ENCODE peak calls at places on chromosomes 4 and X, in ten cellular contexts. K, X, C, Y, H, B, F, E, O and T are unnamed samples. For H3K36me3 and H3K4me1, the result is how much of the 10 kb centered on the place peaks cover.

GRCh38 chr4:167428172-167428571 is 193.9 kb upstream of the SPOCK3 start:
- DNase-seq in H (no peak), Y (no peak), C (no peak), F (no peak), O (no peak), B (peak), X (no peak), E (peak), K (no peak), T (no peak)

GRCh38 chr4:80471701-80472100 is 136.2 kb downstream of the CFAP299 start:
- DNase-seq in Y (no peak), H (peak), O (no peak), K (no peak), F (peak), C (no peak), X (peak), B (peak), E (peak), T (peak)

GRCh38 chr4:181702864-181703263 is 540.3 kb upstream of the TENM3 start:
- DNase-seq in C (no peak), E (no peak), Y (no peak), H (no peak), K (no peak), F (no peak), X (no peak), B (no peak), O (no peak), T (no peak)

GRCh38 chr4:155667538-155668511 is 1.2 kb downstream of the GUCY1A1 start:
- DNase-seq in E (peak), B (peak), K (no peak), H (peak), X (peak), C (peak), Y (peak), O (no peak), F (peak), T (no peak)

GRCh38 chrX:14361430-14361829 is 167.9 kb upstream of the GLRA2 start:
- DNase-seq in C (no peak), K (no peak), B (no peak), X (no peak), O (no peak), Y (no peak), H (no peak), E (no peak), F (no peak), T (no peak)

GRCh38 chrX:126165721-126166401 is at the start of gene DCAF12L2:
- DNase-seq in O (no peak), F (no peak), E (no peak), H (peak), C (peak), X (no peak), B (peak), Y (peak), K (no peak), T (no peak)

GRCh38 chrX:82081027-82081426 is 879.1 kb downstream of the SH3BGRL start:
- DNase-seq in B (peak), K (no peak), H (no peak), C (no peak), Y (peak), F (no peak), O (no peak), E (no peak), X (peak), T (no peak)

GRCh38 chr4:114043116-114043515 is 63.7 kb upstream of the ARSJ start:
- DNase-seq in X (no peak), C (no peak), E (no peak), Y (no peak), K (no peak), O (no peak), B (no peak), H (no peak), F (no peak), T (no peak)

DNA sequence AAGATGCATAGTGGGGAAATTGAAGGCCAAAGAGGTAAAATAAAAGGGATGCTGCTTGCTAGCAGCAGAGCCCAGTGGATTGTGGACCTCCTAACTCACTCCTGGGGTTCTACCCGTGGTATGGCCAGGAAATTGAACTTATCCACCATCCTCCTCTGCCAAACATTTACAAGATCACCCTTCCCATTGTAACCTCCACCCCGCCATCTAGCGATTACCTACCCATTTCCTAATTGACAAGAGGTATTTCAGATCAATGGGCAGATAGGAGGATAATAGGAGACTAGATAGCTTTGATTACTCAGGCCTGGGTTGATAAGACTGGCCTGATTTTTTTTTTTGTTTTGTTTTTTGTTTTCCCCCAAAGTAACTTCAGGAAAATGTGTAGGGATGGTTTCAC is 67.8 kb downstream of the REPS2 start:
- DNase-seq in H (no peak), O (no peak), C (no peak), F (no peak), Y (no peak), X (no peak), E (no peak), K (no peak), B (no peak), T (no peak)
- H3K36me3 ChIP-seq in H (under half), O (under half), C (under half), F (under half), Y (under half), X (under half), E (under half), K (under half), B (under half), T (under half)

GRCh38 chr4:99856166-99856565 is 38.1 kb downstream of the LAMTOR3 start:
- DNase-seq in O (no peak), X (peak), C (no peak), F (peak), H (no peak), Y (no peak), K (no peak), B (no peak), E (peak), T (no peak)
- H3K4me1 ChIP-seq in O (under half), X (under half), C (under half), F (under half), H (under half), Y (under half), K (under half), B (under half), E (under half), T (under half)

GRCh38 chrX:107205770-107206696 is at the start of the genes DNAAF6 and NUP62CL:
- DNase-seq in Y (peak), E (peak), H (peak), F (peak), K (no peak), B (peak), X (peak), C (peak), O (peak), T (peak)

GRCh38 chrX:107207089-107207488 is 678 bp downstream of the DNAAF6 start:
- DNase-seq in H (no peak), X (no peak), K (no peak), E (no peak), C (no peak), O (no peak), B (no peak), Y (no peak), F (no peak), T (no peak)

GRCh38 chrX:107207943-107208342 is 1.5 kb downstream of the DNAAF6 start:
- DNase-seq in H (no peak), O (no peak), Y (no peak), X (no peak), K (no peak), F (no peak), C (no peak), B (no peak), E (no peak), T (no peak)

GRCh38 chrX:107206697-107207065 is 270 bp downstream of the DNAAF6 start:
- DNase-seq in Y (no peak), O (no peak), H (no peak), X (no peak), B (no peak), C (no peak), K (no peak), E (no peak), F (no peak), T (no peak)

GRCh38 chrX:107204063-107204605 is 2.1 kb downstream of the NUP62CL start:
- DNase-seq in O (no peak), Y (no peak), H (no peak), C (no peak), F (no peak), X (no peak), E (no peak), K (no peak), B (no peak), T (no peak)
- H3K36me3 ChIP-seq in O (under half), Y (under half), H (under half), C (under half), F (under half), X (under half), E (under half), K (under half), B (under half), T (under half)

GRCh38 chr4:143391895-143392294 is 55.2 kb downstream of the GAB1 start:
- DNase-seq in K (no peak), B (no peak), C (no peak), F (peak), H (no peak), O (no peak), X (no peak), Y (no peak), E (peak), T (no peak)

GRCh38 chr4:143390764-143391163 is 54.1 kb downstream of the GAB1 start:
- DNase-seq in X (no peak), Y (no peak), E (no peak), F (no peak), H (no peak), C (no peak), O (no peak), B (no peak), K (no peak), T (no peak)

GRCh38 chr4:143386812-143387211 is 50.1 kb downstream of the GAB1 start:
- DNase-seq in O (no peak), K (no peak), F (no peak), B (no peak), C (no peak), X (peak), Y (no peak), E (no peak), H (no peak), T (no peak)

GRCh38 chr4:143391261-143391660 is 54.6 kb downstream of the GAB1 start:
- DNase-seq in H (no peak), C (no peak), F (no peak), X (no peak), E (no peak), Y (no peak), O (no peak), K (no peak), B (no peak), T (no peak)

DNA sequence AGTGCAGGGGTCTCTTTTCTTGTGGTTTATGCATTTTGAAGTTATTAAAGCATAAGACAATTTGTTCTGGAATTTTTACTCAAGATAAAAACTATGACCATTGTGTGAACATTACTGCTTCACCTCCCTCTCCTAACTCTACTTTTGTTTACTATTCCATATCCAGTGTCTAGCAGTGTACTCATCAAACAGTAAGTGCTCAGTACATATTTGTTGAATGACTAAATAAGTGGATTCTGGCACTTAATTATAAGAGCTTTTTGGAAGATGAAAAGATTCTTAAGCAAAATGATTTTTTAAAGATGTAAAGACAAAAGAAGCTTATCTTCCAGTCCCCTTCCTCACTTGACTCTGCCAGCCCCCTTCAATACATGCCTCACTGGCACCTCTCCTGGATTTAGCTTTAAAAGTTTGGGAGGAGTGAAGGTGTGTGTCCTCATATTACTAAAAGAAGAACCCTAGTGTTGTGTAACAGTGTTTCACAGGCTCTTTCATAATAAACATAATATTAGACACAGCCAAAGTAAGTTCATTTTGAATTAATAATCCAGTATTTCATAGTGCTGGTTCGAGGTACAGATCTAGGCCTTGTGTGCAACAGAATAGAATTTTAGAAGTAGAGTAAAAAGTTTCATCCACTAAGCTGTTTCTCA is 53.0 kb downstream of the GAB1 start:
- DNase-seq in K (no peak), E (peak), Y (no peak), X (peak), O (no peak), C (no peak), B (no peak), H (no peak), F (peak), T (no peak)
- H3K4me1 ChIP-seq in K (under half), E (under half), Y (under half), X (under half), O (under half), C (under half), B (under half), H (under half), F (under half), T (under half)

GRCh38 chr4:865572-865971 is 39.6 kb upstream of the CPLX1 start:
- DNase-seq in K (no peak), C (no peak), H (peak), O (no peak), F (no peak), E (no peak), Y (no peak), X (no peak), B (no peak), T (no peak)
- H3K36me3 ChIP-seq in K (under half), C (under half), H (under half), O (under half), F (half or more), E (under half), Y (under half), X (under half), B (under half), T (under half)

GRCh38 chrX:2682582-2683177 is 8.4 kb upstream of the CD99 start:
- DNase-seq in C (no peak), X (no peak), E (no peak), H (no peak), Y (no peak), O (no peak), F (peak), K (no peak), B (no peak), T (no peak)

GRCh38 chrX:2685886-2686285 is 5.2 kb upstream of the CD99 start:
- DNase-seq in Y (no peak), B (no peak), H (no peak), X (no peak), C (no peak), K (no peak), F (no peak), O (no peak), E (no peak), T (no peak)

GRCh38 chrX:2680486-2681348 is 10.4 kb upstream of the CD99 start:
- DNase-seq in C (no peak), O (no peak), K (no peak), X (no peak), E (no peak), H (no peak), F (no peak), B (no peak), Y (no peak), T (no peak)

GRCh38 chrX:2679534-2680485 is 11.3 kb upstream of the CD99 start:
- DNase-seq in O (no peak), K (no peak), F (peak), Y (no peak), C (no peak), H (no peak), B (no peak), X (no peak), E (peak), T (peak)

DNA sequence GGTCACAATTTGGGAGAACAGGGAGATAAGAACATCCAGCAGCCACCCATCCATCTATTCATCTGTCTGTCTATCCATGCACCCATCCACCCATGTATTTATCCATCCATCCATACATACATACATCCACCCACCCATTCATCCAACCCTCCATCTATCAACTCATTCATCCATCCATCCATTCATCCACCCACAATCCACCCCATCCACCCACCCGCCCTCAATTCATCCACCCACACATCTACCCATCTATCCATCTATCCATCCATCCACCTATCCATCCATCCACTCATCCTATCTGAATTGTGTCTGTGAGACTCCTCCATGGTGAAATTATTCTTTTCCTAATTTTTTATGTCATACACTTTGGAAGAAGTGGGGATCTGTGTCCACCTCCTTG is 6.8 kb upstream of the CD99 start:
- DNase-seq in F (no peak), B (no peak), C (no peak), H (no peak), Y (no peak), X (no peak), E (no peak), O (no peak), K (no peak), T (no peak)
- H3K4me1 ChIP-seq in F (under half), B (under half), C (under half), H (under half), Y (under half), X (under half), E (under half), O (under half), K (under half), T (under half)